ENCODE peak calls at places on chromosomes 1 and 21, in six cellular contexts. R is K562, Q is HCT116, X is HepG2, Y is H1, O is SK-N-SH. G is an unnamed sample. For H3K4me1, the result is how much of the 10 kb centered on the place peaks cover.

GRCh38 chr1:174818951-174819350 is 180.8 kb upstream of the CACYBP start:
- DNase-seq in R (no peak), Q (peak), X (no peak), Y (no peak), O (no peak), G (no peak)

GRCh38 chr1:41767534-41767933 is 151.2 kb downstream of the HIVEP3 start:
- DNase-seq in R (no peak), Q (no peak), X (no peak), Y (no peak), O (no peak), G (no peak)

GRCh38 chr1:43312638-43313515 is 12.1 kb downstream of the TIE1 start:
- DNase-seq in R (no peak), Q (no peak), X (no peak), Y (no peak), O (no peak), G (no peak)

GRCh38 chr1:70401974-70402373 is 9.1 kb upstream of the CTH start:
- DNase-seq in R (no peak), Q (no peak), X (no peak), Y (no peak), O (no peak), G (no peak)

GRCh38 chr1:225347123-225347683 is 80.6 kb downstream of the LBR start:
- DNase-seq in R (no peak), Q (no peak), X (no peak), Y (no peak), O (no peak), G (no peak)

GRCh38 chr1:15941044-15941840 is 34.7 kb downstream of the ZBTB17 start:
- DNase-seq in R (no peak), Q (no peak), X (no peak), Y (no peak), O (no peak), G (no peak)

GRCh38 chr21:32916522-32917099 is 109.1 kb upstream of the OLIG2 start:
- DNase-seq in R (peak), Q (peak), X (peak), Y (no peak), O (peak), G (no peak)

GRCh38 chr21:41260428-41260827 is 56.2 kb upstream of the FAM3B start:
- DNase-seq in R (no peak), Q (no peak), X (no peak), Y (no peak), O (no peak), G (no peak)

GRCh38 chr1:41898191-41898713 is 20.5 kb downstream of the HIVEP3 start:
- DNase-seq in R (peak), Q (no peak), X (no peak), Y (no peak), O (no peak), G (no peak)

GRCh38 chr1:89126602-89127001 is 688 bp upstream of the GBP2 start:
- DNase-seq in R (no peak), Q (no peak), X (no peak), Y (no peak), O (no peak), G (no peak)

GRCh38 chr1:112575154-112575804 is 43.7 kb downstream of the ST7L start:
- DNase-seq in R (peak), Q (peak), X (no peak), Y (no peak), O (no peak), G (no peak)

GRCh38 chr1:53911442-53911841 is 17.5 kb downstream of the DIO1 start:
- DNase-seq in R (no peak), Q (no peak), X (no peak), Y (no peak), O (no peak), G (no peak)

GRCh38 chr1:173405281-173405680 is 71.9 kb upstream of the PRDX6 start:
- DNase-seq in R (no peak), Q (no peak), X (no peak), Y (no peak), O (no peak), G (no peak)

GRCh38 chr1:161071886-161072371 is 2.2 kb upstream of the ARHGAP30 start:
- DNase-seq in R (peak), Q (peak), X (peak), Y (peak), O (peak), G (peak)

GRCh38 chr1:182601416-182601786 is 2.8 kb downstream of the RGS16 start:
- DNase-seq in R (peak), Q (peak), X (peak), Y (no peak), O (peak), G (peak)

GRCh38 chr21:46356005-46356338 is 32.0 kb downstream of the PCNT start:
- DNase-seq in R (no peak), Q (no peak), X (no peak), Y (no peak), O (no peak), G (no peak)

GRCh38 chr21:46356494-46357334 is 32.8 kb downstream of the PCNT start:
- DNase-seq in R (no peak), Q (no peak), X (no peak), Y (no peak), O (no peak), G (no peak)

GRCh38 chr21:46354046-46354445 is 30.1 kb downstream of the PCNT start:
- DNase-seq in R (no peak), Q (no peak), X (no peak), Y (no peak), O (no peak), G (no peak)

GRCh38 chr21:46354518-46354917 is 30.6 kb downstream of the PCNT start:
- DNase-seq in R (no peak), Q (no peak), X (no peak), Y (no peak), O (no peak), G (no peak)

GRCh38 chr21:46355161-46356004 is 31.4 kb downstream of the PCNT start:
- DNase-seq in R (no peak), Q (no peak), X (no peak), Y (no peak), O (no peak), G (no peak)
- TF ChIP-seq YY1 in R (no peak), Q (no peak), X (no peak), Y (no peak), O (no peak), G (no peak)

GRCh38 chr1:167454929-167455785 is 63.2 kb downstream of the CD247 start:
- DNase-seq in R (peak), Q (peak), X (no peak), Y (no peak), O (peak), G (no peak)

GRCh38 chr1:167456926-167457325 is 61.4 kb downstream of the CD247 start:
- DNase-seq in R (no peak), Q (no peak), X (no peak), Y (no peak), O (no peak), G (no peak)

GRCh38 chr1:167454304-167454928 is 63.9 kb downstream of the CD247 start:
- DNase-seq in R (no peak), Q (no peak), X (no peak), Y (no peak), O (no peak), G (no peak)

GRCh38 chr1:167456500-167456899 is 61.8 kb downstream of the CD247 start:
- DNase-seq in R (no peak), Q (no peak), X (no peak), Y (no peak), O (no peak), G (no peak)

GRCh38 chr1:167455786-167456446 is 62.4 kb downstream of the CD247 start:
- DNase-seq in R (no peak), Q (no peak), X (no peak), Y (no peak), O (peak), G (no peak)
- H3K4me1 ChIP-seq in R (under half), Q (under half), X (under half), Y (under half), O (under half), G (under half)

GRCh38 chr21:45747233-45747766 is 103.8 kb downstream of the PCBP3 start:
- DNase-seq in R (no peak), Q (no peak), X (no peak), Y (no peak), O (peak), G (no peak)

GRCh38 chr21:45745256-45745655 is 101.7 kb downstream of the PCBP3 start:
- DNase-seq in R (no peak), Q (no peak), X (no peak), Y (no peak), O (no peak), G (no peak)

GRCh38 chr21:45749974-45750373 is 106.4 kb downstream of the PCBP3 start:
- DNase-seq in R (no peak), Q (no peak), X (no peak), Y (no peak), O (no peak), G (no peak)

GRCh38 chr21:45748593-45748992 is 105.1 kb downstream of the PCBP3 start:
- DNase-seq in R (no peak), Q (no peak), X (no peak), Y (no peak), O (no peak), G (no peak)

DNA sequence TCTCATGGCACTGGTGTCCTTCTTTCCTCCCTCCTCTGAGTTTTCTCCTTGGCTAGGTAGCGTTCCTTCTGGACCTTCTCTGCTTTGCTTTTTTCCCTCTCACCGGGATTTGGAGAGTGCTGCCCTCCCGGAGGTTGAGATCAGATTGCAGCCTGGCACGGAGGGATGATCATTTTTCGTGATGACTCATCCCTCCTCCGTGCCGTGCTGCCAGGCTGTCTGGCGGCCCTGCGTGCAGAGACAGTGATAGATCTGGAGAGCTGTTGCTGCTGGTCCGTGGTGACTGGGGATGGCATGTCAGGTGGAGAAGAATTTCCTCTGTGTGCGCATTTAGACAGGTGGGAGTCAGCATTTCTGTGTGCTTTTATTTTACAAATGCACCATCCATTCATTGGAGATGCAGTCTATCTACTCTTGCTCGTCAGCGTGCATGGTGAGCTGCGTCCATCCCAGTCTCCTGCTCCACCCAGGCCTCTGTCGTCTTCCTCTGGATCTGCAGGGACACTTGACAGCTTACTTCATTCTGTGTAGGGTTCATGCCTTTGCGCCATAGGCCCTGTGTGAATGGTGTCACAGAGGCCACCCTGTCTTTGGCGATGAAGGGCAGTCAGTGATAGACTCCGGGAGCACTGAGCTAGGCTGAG is 104.4 kb downstream of the PCBP3 start:
- DNase-seq in R (no peak), Q (peak), X (no peak), Y (no peak), O (peak), G (no peak)
- TF ChIP-seq YY1 in R (no peak), Q (no peak), X (no peak), Y (no peak), O (peak), G (no peak)

GRCh38 chr1:151653397-151653796 is 41.5 kb downstream of the SNX27 start:
- DNase-seq in R (no peak), Q (no peak), X (no peak), Y (no peak), O (no peak), G (no peak)
- H3K4me1 ChIP-seq in R (under half), Q (under half), X (under half), Y (under half), O (under half), G (under half)